ENCODE peak calls at places on chromosome 1, in six cellular contexts. T is tibial artery, W is fibroblast of lung, G is ovary, Q is stomach, N is Panc1. O is an unnamed sample.
A peak's percentile ranks its signal among the peaks of the same experiment; 100 is the strongest.

GRCh38 chr1:113515498-113515897 is 125.2 kb downstream of the MAGI3 start:
- DNase-seq in T (no peak), W (no peak), G (no peak), Q (no peak), N (no peak), O (no peak)

GRCh38 chr1:47565676-47566075 is 127.8 kb downstream of the FOXD2 start:
- DNase-seq in T (no peak), W (no peak), G (no peak), Q (no peak), N (no peak), O (no peak)

GRCh38 chr1:2151906-2152305 is 42.7 kb downstream of the FAAP20 start:
- DNase-seq in T (no peak), W (no peak), G (no peak), Q (no peak), N (no peak), O (no peak)

GRCh38 chr1:226643167-226643566 is 94.6 kb downstream of the STUM start:
- DNase-seq in T (no peak), W (peak; percentile 45), G (no peak), Q (no peak), N (no peak), O (no peak)

GRCh38 chr1:41498391-41498790 is 13.9 kb upstream of the EDN2 start:
- DNase-seq in T (no peak), W (no peak), G (no peak), Q (no peak), N (no peak), O (no peak)

GRCh38 chr1:202806845-202807366 is 1.3 kb downstream of the KDM5B start:
- DNase-seq in T (peak; percentile 23), W (peak; percentile 11), G (no peak), Q (no peak), N (no peak), O (no peak)

GRCh38 chr1:244435562-244436205 is 16.0 kb downstream of the ADSS2 start:
- DNase-seq in T (no peak), W (peak; percentile 46), G (no peak), Q (no peak), N (no peak), O (no peak)

GRCh38 chr1:179921472-179921871 is 33.1 kb upstream of the CEP350 start:
- DNase-seq in T (no peak), W (no peak), G (no peak), Q (no peak), N (no peak), O (no peak)

GRCh38 chr1:238982736-238983135 is 403.6 kb upstream of the CHRM3 start:
- DNase-seq in T (no peak), W (no peak), G (no peak), Q (no peak), N (no peak), O (no peak)

GRCh38 chr1:172699111-172699510 is 40.2 kb downstream of the FASLG start:
- DNase-seq in T (no peak), W (no peak), G (no peak), Q (no peak), N (no peak), O (no peak)

GRCh38 chr1:27592600-27593340 is 11.2 kb downstream of the AHDC1 start:
- DNase-seq in T (no peak), W (no peak), G (no peak), Q (no peak), N (no peak), O (no peak)

GRCh38 chr1:27593341-27594326 is 10.3 kb downstream of the AHDC1 start:
- DNase-seq in T (no peak), W (no peak), G (no peak), Q (no peak), N (no peak), O (no peak)

GRCh38 chr1:27595597-27595996 is 8.3 kb downstream of the AHDC1 start:
- DNase-seq in T (no peak), W (no peak), G (no peak), Q (no peak), N (no peak), O (no peak)

GRCh38 chr1:27596261-27596660 is 7.7 kb downstream of the AHDC1 start:
- DNase-seq in T (no peak), W (no peak), G (no peak), Q (no peak), N (no peak), O (no peak)

DNA sequence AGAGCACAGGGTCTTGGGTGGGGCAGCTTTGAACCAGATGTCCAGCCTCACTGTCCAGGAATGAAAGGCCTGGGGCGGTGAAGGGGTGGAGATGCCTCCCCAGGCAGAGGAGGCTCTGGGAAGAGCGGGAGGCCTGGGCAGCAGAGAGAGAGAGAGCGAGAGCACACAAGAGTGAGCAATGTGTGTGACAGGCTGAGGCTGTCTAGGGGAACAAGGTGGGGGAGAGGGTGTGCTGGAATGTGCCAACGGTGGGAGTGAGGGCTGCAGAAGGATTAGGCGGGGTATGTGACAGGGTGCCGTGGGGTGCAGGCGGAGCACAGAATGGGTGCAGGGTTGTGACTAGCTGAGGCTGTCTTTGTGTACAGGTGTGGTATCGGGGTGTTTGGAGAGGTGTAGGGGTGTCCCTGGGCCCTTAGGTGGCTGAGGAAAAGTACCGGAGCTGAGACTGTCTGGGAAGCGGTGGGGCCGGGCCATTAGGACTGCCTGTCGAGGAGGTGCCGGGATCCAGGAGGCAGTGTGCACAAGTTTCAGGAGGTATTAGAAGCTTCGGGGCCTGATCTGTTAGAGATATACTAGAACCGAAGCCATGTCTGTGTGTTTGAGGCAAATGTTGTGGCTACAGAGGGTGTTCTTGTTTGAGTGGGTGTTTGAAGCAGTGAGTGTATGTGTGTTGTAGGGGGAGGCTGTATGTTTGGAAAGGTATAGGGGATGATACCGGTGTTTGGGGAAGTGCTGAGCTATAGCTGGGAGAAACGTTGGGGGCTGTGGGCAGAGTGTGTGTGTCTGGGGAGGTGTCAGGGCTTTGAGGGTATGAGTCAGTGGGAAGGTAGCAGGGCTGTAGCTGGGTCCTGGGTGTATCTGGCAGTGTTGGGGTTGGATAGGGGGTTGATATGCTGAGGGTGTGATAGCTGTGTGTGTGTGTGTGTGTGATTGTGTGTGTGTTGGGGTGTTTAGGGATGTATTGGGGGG is 9.1 kb downstream of the AHDC1 start:
- DNase-seq in T (no peak), W (no peak), G (no peak), Q (no peak), N (no peak), O (no peak)
- H3K27ac ChIP-seq in T (peak overlapping the region; percentile 97), W (no peak overlapping the region), G (peak overlapping the region; percentile 30), Q (no peak overlapping the region), N (peak overlapping the region; percentile 18), O (peak overlapping the region; percentile 63)

DNA sequence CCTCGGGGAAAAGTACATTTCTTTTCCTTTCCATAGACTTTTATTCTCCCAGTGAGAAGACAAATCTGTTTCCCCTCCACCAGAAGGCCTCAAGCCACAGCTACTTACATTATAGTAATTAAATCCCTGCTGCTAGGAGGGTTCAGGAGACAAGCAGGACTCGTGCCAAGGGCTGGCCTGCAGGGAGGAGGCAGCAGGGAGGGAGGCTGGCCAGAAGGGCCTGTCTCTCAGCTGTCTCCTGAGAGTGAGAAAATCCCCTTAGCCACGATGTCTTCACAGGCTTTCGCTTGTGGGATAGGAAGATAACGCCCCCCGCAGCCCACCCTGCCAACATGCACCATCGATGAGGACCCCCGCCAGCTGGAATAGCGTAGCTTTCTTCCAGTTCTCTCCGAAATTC is 14.0 kb downstream of the KCNN3 start:
- DNase-seq in T (no peak), W (no peak), G (no peak), Q (no peak), N (no peak), O (no peak)
- TF ChIP-seq CTCF in T (no peak), W (no peak), G (no peak), Q (no peak), N (no peak), O (no peak)

GRCh38 chr1:174964261-174964984 is 35.3 kb upstream of the CACYBP start:
- DNase-seq in T (no peak), W (no peak), G (no peak), Q (no peak), N (no peak), O (no peak)
- H3K4me3 ChIP-seq in T (no peak overlapping the region), W (no peak overlapping the region), G (no peak overlapping the region), Q (no peak overlapping the region), N (no peak overlapping the region), O (peak overlapping the region; percentile 31)

DNA sequence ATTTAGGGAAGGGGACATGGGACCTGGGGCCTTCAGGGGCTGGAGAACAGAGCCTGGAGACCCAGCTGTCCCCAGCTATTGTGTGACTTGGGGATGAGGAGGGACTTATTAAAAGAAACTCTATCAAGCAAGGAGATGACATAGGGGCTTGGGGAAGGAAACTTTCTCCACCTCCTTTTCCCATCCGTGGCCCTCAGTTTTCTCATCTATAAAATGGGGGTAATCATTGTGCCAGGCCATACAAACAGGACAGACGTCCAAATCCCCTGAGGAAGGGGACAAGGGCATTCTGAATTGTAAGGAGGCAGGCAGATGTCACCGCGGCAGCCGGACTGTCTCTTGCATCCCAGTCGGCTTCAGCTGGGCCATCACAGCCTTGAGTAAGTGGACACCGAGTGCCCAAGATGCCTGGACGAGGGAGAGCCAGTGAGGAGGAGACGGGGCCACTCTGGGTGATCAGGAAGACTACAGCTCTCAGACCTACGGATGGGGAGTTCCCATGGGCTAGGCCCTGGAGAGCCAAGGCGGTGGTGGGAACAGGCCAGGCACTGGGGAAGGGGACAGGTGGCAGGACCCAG is 1.9 kb downstream of the FBXO2 start:
- DNase-seq in T (no peak), W (no peak), G (no peak), Q (no peak), N (no peak), O (no peak)
- H3K27ac ChIP-seq in T (no peak overlapping the region), W (no peak overlapping the region), G (no peak overlapping the region), Q (no peak overlapping the region), N (peak overlapping the region; percentile 79), O (no peak overlapping the region)

GRCh38 chr1:24094554-24094953 is 17.4 kb downstream of the MYOM3 start:
- DNase-seq in T (no peak), W (no peak), G (no peak), Q (no peak), N (no peak), O (no peak)
- TF ChIP-seq CTCF in T (no peak), W (no peak), G (no peak), Q (no peak), N (no peak), O (no peak)

DNA sequence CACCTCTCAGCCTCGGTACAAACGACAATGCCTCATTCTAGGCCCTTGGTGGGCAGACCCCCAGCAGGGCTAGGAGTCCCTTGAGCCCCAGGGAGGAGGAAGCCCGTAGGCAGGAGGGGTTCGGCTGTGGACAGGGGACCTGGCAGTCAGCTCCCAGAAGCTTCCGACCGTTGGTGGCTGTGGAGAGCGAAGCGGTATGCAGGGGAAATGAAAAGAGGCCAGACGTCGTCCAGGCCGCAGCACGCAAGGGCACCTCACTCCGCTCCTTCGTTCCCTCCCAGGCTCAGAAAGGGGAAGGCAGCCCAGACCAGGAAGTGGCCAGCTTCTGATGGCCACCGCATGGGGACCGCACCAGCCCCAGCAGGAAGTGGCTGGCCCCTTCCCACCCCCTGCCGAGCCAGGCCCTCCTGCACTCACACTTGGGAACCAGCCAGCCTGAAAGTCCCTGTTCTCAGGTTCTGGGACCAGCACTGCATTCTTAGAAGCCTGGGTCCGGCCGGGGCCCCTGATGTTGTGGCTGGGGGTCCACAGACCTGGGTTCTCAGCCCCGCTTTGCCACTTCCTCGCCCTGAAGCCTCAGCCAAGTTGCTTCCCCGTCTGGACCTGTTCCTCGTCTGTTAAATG is 103.9 kb upstream of the RUNX3 start:
- DNase-seq in T (peak; percentile 31), W (no peak), G (no peak), Q (peak; percentile 46), N (no peak), O (no peak)
- H3K4me3 ChIP-seq in T (no peak overlapping the region), W (no peak overlapping the region), G (no peak overlapping the region), Q (no peak overlapping the region), N (no peak overlapping the region), O (no peak overlapping the region)

GRCh38 chr1:233300326-233300725 is 4.8 kb upstream of the PCNX2 start:
- DNase-seq in T (no peak), W (peak; percentile 58), G (no peak), Q (no peak), N (no peak), O (no peak)
- H3K27ac ChIP-seq in T (no peak overlapping the region), W (no peak overlapping the region), G (no peak overlapping the region), Q (no peak overlapping the region), N (no peak overlapping the region), O (no peak overlapping the region)